ENCODE peak calls at places on chromosomes 12 and 14, in five cellular contexts. A, H, I, R and K are unnamed samples.

GRCh38 chr12:1830981-1831930 is 10.9 kb downstream of the LRTM2 start:
- DNase-seq in A (no peak), R (no peak), H (peak; percentile 92), I (peak; percentile 60), K (peak; percentile 51)

GRCh38 chr14:104116544-104117340 is 21.6 kb upstream of the KIF26A start:
- DNase-seq in A (no peak), I (peak; percentile 19), R (no peak), H (peak; percentile 83), K (peak; percentile 79)

GRCh38 chr14:29868000-29868399 is 59.6 kb downstream of the PRKD1 start:
- DNase-seq in R (no peak), A (no peak), H (no peak), I (no peak), K (no peak)

GRCh38 chr12:10952645-10953044 is 13.6 kb upstream of the TAS2R14 start:
- DNase-seq in I (no peak), R (no peak), H (no peak), A (no peak), K (no peak)

GRCh38 chr12:42756841-42757661 is 167.5 kb upstream of the PRICKLE1 start:
- DNase-seq in I (no peak), R (no peak), H (no peak), A (peak; percentile 70), K (peak; percentile 61)

GRCh38 chr12:94286580-94287244 is 138.3 kb downstream of the PLXNC1 start:
- DNase-seq in R (no peak), A (no peak), H (no peak), I (no peak), K (no peak)

GRCh38 chr14:88234442-88234841 is 88.6 kb downstream of the KCNK10 start:
- DNase-seq in H (no peak), I (no peak), R (no peak), A (no peak), K (no peak)

GRCh38 chr12:57896437-57897201 is 44.7 kb upstream of the ATP23 start:
- DNase-seq in I (peak; percentile 86), H (peak; percentile 95), A (peak; percentile 62), R (no peak), K (no peak)